ENCODE peak calls at places on chromosomes 7 and 10, in four cellular contexts. I is astrocyte of the spinal cord, A is NCI-H2171 treated with DMSO at 0.1 percent for 48 hours, Y is dorsolateral prefrontal cortex. X is an unnamed sample.

GRCh38 chr7:134742688-134743350 is 36.6 kb upstream of the CALD1 start:
- DNase-seq in Y (no peak), I (no peak), A (no peak), X (no peak)

GRCh38 chr7:43650457-43651052 is 67.6 kb downstream of the STK17A start:
- DNase-seq in Y (no peak), A (no peak), I (peak), X (no peak)

GRCh38 chr7:116802144-116802747 is 60.1 kb upstream of the CAPZA2 start:
- DNase-seq in A (no peak), I (peak), Y (no peak), X (no peak)

GRCh38 chr7:4878336-4879335 is 4.9 kb downstream of the RADIL start:
- DNase-seq in Y (no peak), A (no peak), I (peak), X (peak)

GRCh38 chr7:5750026-5750425 is 31.4 kb downstream of the RNF216 start:
- DNase-seq in I (no peak), A (no peak), Y (no peak), X (no peak)

GRCh38 chr10:10797467-10797866 is 220.2 kb upstream of the CELF2 start:
- DNase-seq in A (no peak), Y (no peak), I (no peak), X (no peak)

GRCh38 chr10:58412502-58412961 is 27.3 kb downstream of the TFAM start:
- DNase-seq in A (no peak), Y (no peak), I (peak), X (no peak)

GRCh38 chr10:89431977-89432376 is 17.6 kb downstream of the IFIT5 start:
- DNase-seq in I (peak), Y (no peak), A (no peak), X (no peak)

GRCh38 chr10:35928017-35928619 is 286.0 kb upstream of the FZD8 start:
- DNase-seq in I (no peak), A (no peak), Y (no peak), X (no peak)

GRCh38 chr7:16345979-16346958 is 75.1 kb downstream of the CRPPA start:
- DNase-seq in I (peak), Y (no peak), A (peak), X (no peak)